ENCODE peak calls at places on chromosomes 7 and 10, in nine cellular contexts. T, N, F, U, A, B, Q, Z and G are unnamed samples.

GRCh38 chr10:77165445-77166316 is 471.9 kb downstream of the KCNMA1 start:
- DNase-seq in T (peak; percentile 13), N (peak; percentile 23), F (peak; percentile 54), U (no peak), A (no peak), B (peak; percentile 27), Q (no peak), Z (peak; percentile 80), G (peak; percentile 76)

GRCh38 chr7:53542164-53542563 is 506.7 kb downstream of the POM121L12 start:
- DNase-seq in T (no peak), N (no peak), F (no peak), U (no peak), A (no peak), B (no peak), Q (no peak), Z (no peak), G (no peak)

GRCh38 chr7:110084177-110084807 is 1006.6 kb upstream of the LRRN3 start:
- DNase-seq in T (no peak), N (no peak), F (no peak), U (no peak), A (no peak), B (no peak), Q (peak; percentile 49), Z (no peak), G (no peak)

GRCh38 chr10:114404171-114405010 is at the start of gene AFAP1L2:
- DNase-seq in T (no peak), N (peak; percentile 49), F (peak; percentile 43), U (no peak), A (peak; percentile 78), B (no peak), Q (no peak), Z (no peak), G (no peak)

GRCh38 chr10:58341947-58342346 is 7.1 kb downstream of the UBE2D1 start:
- DNase-seq in T (no peak), N (no peak), F (no peak), U (no peak), A (no peak), B (no peak), Q (no peak), Z (no peak), G (no peak)

GRCh38 chr7:86884152-86884551 is 175.3 kb downstream of the ELAPOR2 start:
- DNase-seq in T (no peak), N (no peak), F (no peak), U (no peak), A (no peak), B (no peak), Q (no peak), Z (no peak), G (no peak)

GRCh38 chr10:110498087-110498981 is 627 bp downstream of the DUSP5 start:
- DNase-seq in T (peak; percentile 71), N (peak; percentile 33), F (peak; percentile 31), U (peak; percentile 74), A (peak; percentile 83), B (peak; percentile 56), Q (peak; percentile 35), Z (no peak), G (peak; percentile 75)

GRCh38 chr10:3853016-3853415 is 68.0 kb upstream of the KLF6 start:
- DNase-seq in T (no peak), N (no peak), F (no peak), U (no peak), A (peak; percentile 53), B (no peak), Q (no peak), Z (no peak), G (no peak)

GRCh38 chr10:13390604-13391522 is 42.8 kb upstream of the SEPHS1 start:
- DNase-seq in T (no peak), N (no peak), F (no peak), U (no peak), A (peak; percentile 54), B (no peak), Q (no peak), Z (no peak), G (peak; percentile 66)

GRCh38 chr7:107961399-107961798 is 41.6 kb downstream of the LAMB1 start:
- DNase-seq in T (no peak), N (no peak), F (no peak), U (no peak), A (peak; percentile 68), B (no peak), Q (no peak), Z (no peak), G (no peak)

GRCh38 chr7:127957886-127958285 is 73.4 kb downstream of the LRRC4 start:
- DNase-seq in T (no peak), N (no peak), F (no peak), U (no peak), A (no peak), B (no peak), Q (no peak), Z (no peak), G (no peak)

GRCh38 chr10:60140681-60141632 is 234.6 kb upstream of the CCDC6 start:
- DNase-seq in T (no peak), N (no peak), F (peak; percentile 67), U (no peak), A (no peak), B (no peak), Q (no peak), Z (peak; percentile 72), G (peak; percentile 71)

GRCh38 chr10:43131256-43131655 is 7.0 kb upstream of the CSGALNACT2 start:
- DNase-seq in T (no peak), N (no peak), F (no peak), U (no peak), A (no peak), B (no peak), Q (no peak), Z (no peak), G (no peak)

GRCh38 chr7:130349911-130350782 is 5.5 kb downstream of the CPA5 start:
- DNase-seq in T (no peak), N (no peak), F (no peak), U (no peak), A (no peak), B (no peak), Q (no peak), Z (no peak), G (no peak)

GRCh38 chr7:98683514-98683913 is 66.4 kb downstream of the NPTX2 start:
- DNase-seq in T (no peak), N (no peak), F (no peak), U (no peak), A (no peak), B (no peak), Q (no peak), Z (no peak), G (no peak)

GRCh38 chr10:13272164-13272571 is 27.7 kb downstream of the PHYH start:
- DNase-seq in T (no peak), N (no peak), F (no peak), U (peak; percentile 77), A (peak; percentile 83), B (no peak), Q (peak; percentile 77), Z (no peak), G (peak; percentile 23)

GRCh38 chr7:117997862-117998825 is 124.9 kb upstream of the CTTNBP2 start:
- DNase-seq in T (no peak), N (no peak), F (no peak), U (no peak), A (no peak), B (no peak), Q (no peak), Z (no peak), G (no peak)

GRCh38 chr10:37476285-37476684 is 350.9 kb downstream of the ANKRD30A start:
- DNase-seq in T (no peak), N (no peak), F (no peak), U (no peak), A (no peak), B (no peak), Q (no peak), Z (no peak), G (no peak)

GRCh38 chr7:100465299-100465698 is 1.2 kb upstream of the SPACDR start:
- DNase-seq in T (no peak), N (no peak), F (no peak), U (no peak), A (peak; percentile 49), B (no peak), Q (no peak), Z (no peak), G (no peak)

GRCh38 chr10:131437556-131438465 is 126.3 kb upstream of the TCERG1L start:
- DNase-seq in T (no peak), N (no peak), F (no peak), U (no peak), A (peak; percentile 16), B (no peak), Q (peak; percentile 54), Z (no peak), G (no peak)

GRCh38 chr10:15043674-15044073 is at the start of gene OLAH:
- DNase-seq in T (no peak), N (no peak), F (no peak), U (no peak), A (no peak), B (no peak), Q (no peak), Z (no peak), G (peak; percentile 39)
- H3K27ac ChIP-seq in T (no peak within 1 kb of the TSS), N (no peak within 1 kb of the TSS), F (no peak within 1 kb of the TSS), U (no peak within 1 kb of the TSS), A (no peak within 1 kb of the TSS), B (no peak within 1 kb of the TSS), Q (no peak within 1 kb of the TSS), Z (no peak within 1 kb of the TSS), G (no peak within 1 kb of the TSS)

DNA sequence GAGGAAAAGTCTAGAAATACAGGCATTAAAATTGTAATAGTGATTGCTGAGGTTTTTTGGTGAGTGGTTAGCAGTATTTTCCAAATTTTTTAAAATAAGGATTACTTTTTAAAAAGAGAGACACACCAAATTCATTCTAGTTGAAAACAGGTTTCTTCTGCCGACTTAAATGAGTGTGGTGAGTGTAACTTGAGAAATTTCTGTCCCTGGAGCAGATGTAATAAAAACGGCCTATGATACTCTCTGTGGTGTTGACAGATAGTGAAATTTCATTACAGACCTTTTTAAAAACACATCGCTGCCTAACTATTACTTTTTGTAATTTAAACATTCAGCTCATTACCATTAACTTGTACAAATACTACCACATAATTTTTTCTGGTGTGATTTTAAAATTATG is 90.1 kb downstream of the CYP51A1 start:
- DNase-seq in T (no peak), N (no peak), F (no peak), U (no peak), A (no peak), B (no peak), Q (no peak), Z (no peak), G (no peak)
- H3K27me3 ChIP-seq in T (no peaks in the 10 kb centered on the region), N (no peaks in the 10 kb centered on the region), F (no peaks in the 10 kb centered on the region), U (no peaks in the 10 kb centered on the region), A (no peaks in the 10 kb centered on the region), B (no peaks in the 10 kb centered on the region), Q (no peaks in the 10 kb centered on the region), Z (no peaks in the 10 kb centered on the region), G (no peaks in the 10 kb centered on the region)

DNA sequence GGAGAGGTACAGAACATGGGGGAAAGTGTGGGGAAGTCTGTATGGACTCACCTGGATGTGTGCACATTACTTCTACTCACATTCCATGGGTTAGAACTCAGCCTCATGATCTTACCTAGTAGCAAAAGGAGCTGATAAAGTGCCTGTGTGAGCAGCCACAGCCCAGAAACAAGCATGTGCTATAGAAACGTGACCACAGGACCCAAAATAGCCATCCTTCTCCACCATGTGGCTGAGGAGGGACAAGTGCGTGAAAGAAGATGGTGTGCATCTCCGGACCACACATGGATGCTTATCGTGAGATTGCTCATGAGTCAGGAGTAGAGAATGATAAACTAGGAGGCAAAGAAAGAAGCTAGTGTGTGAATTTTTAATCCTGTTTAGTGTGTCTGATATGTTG is 336.4 kb upstream of the PLXDC2 start:
- DNase-seq in T (no peak), N (no peak), F (no peak), U (no peak), A (no peak), B (no peak), Q (no peak), Z (no peak), G (no peak)
- H3K27ac ChIP-seq in T (no peak overlapping the region), N (no peak overlapping the region), F (no peak overlapping the region), U (peak overlapping the region; percentile 25), A (no peak overlapping the region), B (no peak overlapping the region), Q (no peak overlapping the region), Z (no peak overlapping the region), G (no peak overlapping the region)

GRCh38 chr10:71840177-71840711 is 10.8 kb downstream of the PSAP start:
- DNase-seq in T (no peak), N (peak; percentile 59), F (peak; percentile 94), U (peak; percentile 87), A (peak; percentile 88), B (no peak), Q (peak; percentile 92), Z (peak; percentile 80), G (peak; percentile 97)
- H3K27me3 ChIP-seq in T (no peaks in the 10 kb centered on the region), N (no peaks in the 10 kb centered on the region), F (no peaks in the 10 kb centered on the region), U (no peaks in the 10 kb centered on the region), A (no peaks in the 10 kb centered on the region), B (no peaks in the 10 kb centered on the region), Q (no peaks in the 10 kb centered on the region), Z (no peaks in the 10 kb centered on the region), G (no peaks in the 10 kb centered on the region)